ENCODE peak calls at places on chromosomes 4 and X, in eight cellular contexts. One of them, this sample, is unnamed.

GRCh38 chrX:104659037-104659744 is 93.2 kb downstream of the IL1RAPL2 start:
- DNase-seq in Caki2: no peak
- DNase-seq in stimulated activated CD4-positive, alpha-beta T cell treated with anti-CD3 and anti-CD28 coated beads, Interleukin-4, amount 100 ng/mL, for 24 hours: no peak
- DNase-seq in Peyer's patch: no peak
- DNase-seq in H54: no peak
- DNase-seq in MV-4-11: no peak
- DNase-seq in CD4-positive, alpha-beta memory T cell: no peak
- DNase-seq in heart right ventricle: no peak
- DNase-seq in this sample: no peak

GRCh38 chrX:130915302-130915701 is 12.3 kb upstream of the ENOX2 start:
- DNase-seq in Caki2: no peak
- DNase-seq in stimulated activated CD4-positive, alpha-beta T cell treated with anti-CD3 and anti-CD28 coated beads, Interleukin-4, amount 100 ng/mL, for 24 hours: no peak
- DNase-seq in Peyer's patch: no peak
- DNase-seq in H54: no peak
- DNase-seq in MV-4-11: peak; percentile 31
- DNase-seq in CD4-positive, alpha-beta memory T cell: no peak
- DNase-seq in heart right ventricle: no peak
- DNase-seq in this sample: no peak

GRCh38 chrX:21989415-21989814 is 42.7 kb upstream of the PHEX start:
- DNase-seq in Caki2: no peak
- DNase-seq in stimulated activated CD4-positive, alpha-beta T cell treated with anti-CD3 and anti-CD28 coated beads, Interleukin-4, amount 100 ng/mL, for 24 hours: peak; percentile 22
- DNase-seq in Peyer's patch: no peak
- DNase-seq in H54: no peak
- DNase-seq in MV-4-11: peak; percentile 22
- DNase-seq in CD4-positive, alpha-beta memory T cell: no peak
- DNase-seq in heart right ventricle: no peak
- DNase-seq in this sample: no peak

GRCh38 chr4:89249716-89250361 is 57.8 kb downstream of the GPRIN3 start:
- DNase-seq in Caki2: no peak
- DNase-seq in stimulated activated CD4-positive, alpha-beta T cell treated with anti-CD3 and anti-CD28 coated beads, Interleukin-4, amount 100 ng/mL, for 24 hours: no peak
- DNase-seq in Peyer's patch: no peak
- DNase-seq in H54: no peak
- DNase-seq in MV-4-11: no peak
- DNase-seq in CD4-positive, alpha-beta memory T cell: no peak
- DNase-seq in heart right ventricle: no peak
- DNase-seq in this sample: no peak

GRCh38 chr4:5503295-5503694 is 205.1 kb downstream of the EVC2 start:
- DNase-seq in Caki2: no peak
- DNase-seq in stimulated activated CD4-positive, alpha-beta T cell treated with anti-CD3 and anti-CD28 coated beads, Interleukin-4, amount 100 ng/mL, for 24 hours: no peak
- DNase-seq in Peyer's patch: no peak
- DNase-seq in H54: no peak
- DNase-seq in MV-4-11: no peak
- DNase-seq in CD4-positive, alpha-beta memory T cell: no peak
- DNase-seq in heart right ventricle: no peak
- DNase-seq in this sample: no peak

GRCh38 chr4:44150091-44150576 is 298.5 kb downstream of the KCTD8 start:
- DNase-seq in Caki2: no peak
- DNase-seq in stimulated activated CD4-positive, alpha-beta T cell treated with anti-CD3 and anti-CD28 coated beads, Interleukin-4, amount 100 ng/mL, for 24 hours: no peak
- DNase-seq in Peyer's patch: no peak
- DNase-seq in H54: no peak
- DNase-seq in MV-4-11: no peak
- DNase-seq in CD4-positive, alpha-beta memory T cell: no peak
- DNase-seq in heart right ventricle: no peak
- DNase-seq in this sample: no peak

GRCh38 chr4:8340721-8341680 is 71.4 kb downstream of the HTRA3 start:
- DNase-seq in Caki2: no peak
- DNase-seq in stimulated activated CD4-positive, alpha-beta T cell treated with anti-CD3 and anti-CD28 coated beads, Interleukin-4, amount 100 ng/mL, for 24 hours: no peak
- DNase-seq in Peyer's patch: no peak
- DNase-seq in H54: no peak
- DNase-seq in MV-4-11: no peak
- DNase-seq in CD4-positive, alpha-beta memory T cell: no peak
- DNase-seq in heart right ventricle: peak; percentile 86
- DNase-seq in this sample: no peak

GRCh38 chr4:17785858-17786257 is 4.4 kb upstream of the FAM184B start:
- DNase-seq in Caki2: no peak
- DNase-seq in stimulated activated CD4-positive, alpha-beta T cell treated with anti-CD3 and anti-CD28 coated beads, Interleukin-4, amount 100 ng/mL, for 24 hours: no peak
- DNase-seq in Peyer's patch: no peak
- DNase-seq in H54: no peak
- DNase-seq in MV-4-11: no peak
- DNase-seq in CD4-positive, alpha-beta memory T cell: no peak
- DNase-seq in heart right ventricle: no peak
- DNase-seq in this sample: no peak

GRCh38 chr4:177008071-177008835 is 215.5 kb upstream of the VEGFC start:
- DNase-seq in Caki2: no peak
- DNase-seq in stimulated activated CD4-positive, alpha-beta T cell treated with anti-CD3 and anti-CD28 coated beads, Interleukin-4, amount 100 ng/mL, for 24 hours: no peak
- DNase-seq in Peyer's patch: no peak
- DNase-seq in H54: no peak
- DNase-seq in MV-4-11: no peak
- DNase-seq in CD4-positive, alpha-beta memory T cell: no peak
- DNase-seq in heart right ventricle: no peak
- DNase-seq in this sample: no peak

GRCh38 chr4:1312821-1313640 is 23.3 kb downstream of the MAEA start:
- DNase-seq in Caki2: no peak
- DNase-seq in stimulated activated CD4-positive, alpha-beta T cell treated with anti-CD3 and anti-CD28 coated beads, Interleukin-4, amount 100 ng/mL, for 24 hours: no peak
- DNase-seq in Peyer's patch: no peak
- DNase-seq in H54: no peak
- DNase-seq in MV-4-11: no peak
- DNase-seq in CD4-positive, alpha-beta memory T cell: no peak
- DNase-seq in heart right ventricle: no peak
- DNase-seq in this sample: no peak